ENCODE peak calls at places on chromosomes 16 and 17, in five cellular contexts. W, S, G, Y and F are unnamed samples.

GRCh38 chr17:17685775-17686291 is 4.6 kb downstream of the RAI1 start:
- DNase-seq in W (no peak), G (no peak), S (no peak), Y (no peak), F (peak; percentile 65)

GRCh38 chr17:81267390-81268067 is 27.6 kb downstream of the SLC38A10 start:
- DNase-seq in W (no peak), S (no peak), G (no peak), Y (no peak), F (no peak)

GRCh38 chr17:57541472-57542394 is 203.4 kb downstream of the CCDC182 start:
- DNase-seq in G (peak; percentile 70), W (no peak), Y (no peak), S (no peak), F (peak; percentile 76)

GRCh38 chr17:44221072-44221861 is 1.8 kb upstream of the UBTF start:
- DNase-seq in Y (no peak), W (peak; percentile 78), S (no peak), G (peak; percentile 69), F (peak; percentile 84)

GRCh38 chr17:81322271-81323082 is 27.4 kb upstream of the SLC38A10 start:
- DNase-seq in Y (no peak), G (peak; percentile 97), W (peak; percentile 78), S (no peak), F (peak; percentile 94)

GRCh38 chr17:2047590-2047989 is 5.8 kb downstream of the OVCA2 start:
- DNase-seq in Y (no peak), G (no peak), W (no peak), S (no peak), F (no peak)

GRCh38 chr16:3641801-3642396 is 12.6 kb upstream of the DNASE1 start:
- DNase-seq in G (peak; percentile 5), W (no peak), S (no peak), Y (no peak), F (peak; percentile 46)

GRCh38 chr16:11550651-11551498 is 35.8 kb downstream of the LITAF start:
- DNase-seq in W (no peak), G (no peak), S (no peak), Y (no peak), F (no peak)

GRCh38 chr16:3187798-3188674 is at the start of gene OR1F1:
- DNase-seq in Y (no peak), W (peak; percentile 71), G (peak; percentile 36), S (no peak), F (peak; percentile 78)

GRCh38 chr17:4914009-4914408 is 11.1 kb upstream of the CHRNE start:
- DNase-seq in G (no peak), Y (no peak), W (peak; percentile 63), S (no peak), F (no peak)

GRCh38 chr16:2295056-2295798 is 27.3 kb upstream of the RNPS1 start:
- DNase-seq in S (peak; percentile 55), Y (no peak), G (no peak), W (no peak), F (no peak)

GRCh38 chr17:29176500-29177351 is 3.5 kb downstream of the MYO18A start:
- DNase-seq in W (peak; percentile 69), G (peak; percentile 75), Y (peak; percentile 44), S (no peak), F (peak; percentile 78)

GRCh38 chr17:81285179-81285878 is 9.8 kb downstream of the SLC38A10 start:
- DNase-seq in G (peak; percentile 84), W (no peak), Y (no peak), S (no peak), F (no peak)

GRCh38 chr17:56912105-56912999 is 1.5 kb downstream of the TRIM25 start:
- DNase-seq in Y (no peak), W (peak; percentile 57), G (no peak), S (no peak), F (no peak)

GRCh38 chr16:24609740-24610420 is 70.5 kb downstream of the RBBP6 start:
- DNase-seq in G (no peak), W (peak; percentile 24), Y (no peak), S (no peak), F (peak; percentile 27)

GRCh38 chr17:32870969-32871368 is 6.0 kb downstream of the MYO1D start:
- DNase-seq in W (no peak), G (no peak), S (no peak), Y (no peak), F (no peak)

GRCh38 chr16:70598937-70599503 is 47.3 kb upstream of the IL34 start:
- DNase-seq in G (no peak), Y (no peak), S (no peak), W (no peak), F (no peak)

GRCh38 chr17:45579529-45580495 is 89.3 kb upstream of the PLEKHM1 start:
- DNase-seq in S (no peak), W (no peak), Y (no peak), G (peak; percentile 24), F (no peak)

GRCh38 chr17:45326566-45326965 is 9.7 kb upstream of the MAP3K14 start:
- DNase-seq in S (no peak), G (no peak), W (no peak), Y (no peak), F (no peak)

GRCh38 chr17:9432867-9433495 is 142.6 kb downstream of the STX8 start:
- DNase-seq in Y (no peak), S (no peak), W (no peak), G (no peak), F (no peak)

GRCh38 chr16:30996324-30996999 is 11.5 kb downstream of the HSD3B7 start:
- DNase-seq in W (peak; percentile 92), Y (no peak), S (no peak), G (peak; percentile 74), F (no peak)

GRCh38 chr17:64059756-64060155 is 39.3 kb upstream of the ICAM2 start:
- DNase-seq in Y (no peak), W (no peak), S (no peak), G (no peak), F (no peak)

GRCh38 chr17:82940226-82941020 is 100.6 kb upstream of the ZNF750 start:
- DNase-seq in W (no peak), Y (no peak), G (no peak), S (no peak), F (no peak)

GRCh38 chr16:11585460-11586374 is 1.0 kb downstream of the LITAF start:
- DNase-seq in S (no peak), W (peak; percentile 53), Y (no peak), G (no peak), F (peak; percentile 61)

GRCh38 chr16:80210787-80211186 is 330.0 kb upstream of the DYNLRB2 start:
- DNase-seq in G (no peak), Y (no peak), W (no peak), S (no peak), F (no peak)

GRCh38 chr16:88366704-88367047 is 16.1 kb upstream of the ZNF469 start:
- DNase-seq in G (no peak), W (no peak), S (no peak), Y (no peak), F (no peak)

GRCh38 chr16:16021988-16022682 is 72.7 kb downstream of the ABCC1 start:
- DNase-seq in S (no peak), W (peak; percentile 88), G (peak; percentile 95), Y (no peak), F (peak; percentile 82)

GRCh38 chr16:47053895-47054294 is 80.4 kb upstream of the DNAJA2 start:
- DNase-seq in S (no peak), G (no peak), Y (no peak), W (no peak), F (no peak)

GRCh38 chr16:24906199-24906808 is 60.5 kb downstream of the SLC5A11 start:
- DNase-seq in S (no peak), Y (no peak), G (no peak), W (peak; percentile 11), F (no peak)

GRCh38 chr17:9468532-9468931 is 107.1 kb downstream of the STX8 start:
- DNase-seq in G (no peak), W (no peak), S (no peak), Y (no peak), F (no peak)

GRCh38 chr17:47744168-47745036 is 11.4 kb downstream of the TBX21 start:
- DNase-seq in S (no peak), W (no peak), G (peak; percentile 9), Y (no peak), F (no peak)

GRCh38 chr16:30113711-30114333 is 485 bp upstream of the GDPD3 start:
- DNase-seq in W (no peak), S (no peak), G (no peak), Y (no peak), F (no peak)

GRCh38 chr16:69049146-69049545 is 56.3 kb upstream of the HAS3 start:
- DNase-seq in G (no peak), W (no peak), Y (no peak), S (no peak), F (no peak)

GRCh38 chr16:50172195-50172922 is 19.3 kb downstream of the TENT4B start:
- DNase-seq in G (no peak), W (no peak), Y (no peak), S (no peak), F (no peak)
- H3K4me1 ChIP-seq in G (no peaks in the 10 kb centered on the region), W (peaks cover 49% of the 10 kb centered on the region), Y (no peaks in the 10 kb centered on the region), S (peaks cover 12% of the 10 kb centered on the region), F (no peaks in the 10 kb centered on the region)

DNA sequence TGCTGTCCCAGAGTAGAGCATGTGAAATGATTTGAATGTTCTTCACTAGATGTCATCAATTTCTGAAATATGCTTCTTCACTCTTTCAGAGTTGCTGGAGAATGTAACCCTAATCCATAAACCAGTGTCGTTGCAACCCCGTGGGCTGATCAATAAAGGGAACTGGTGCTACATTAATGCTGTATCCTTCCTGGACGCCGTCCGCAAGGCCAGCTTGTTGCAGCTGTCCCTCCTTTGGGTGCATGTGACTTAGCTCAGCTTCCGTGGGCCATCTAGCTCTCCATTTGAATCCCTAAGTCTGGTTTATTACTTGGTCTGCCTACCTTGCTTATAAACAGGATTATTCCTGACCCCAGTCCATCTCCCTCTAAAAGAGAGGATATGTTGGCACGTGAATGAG is 58.8 kb downstream of the USP10 start:
- DNase-seq in S (no peak), W (no peak), Y (no peak), G (no peak), F (no peak)
- H3K79me2 ChIP-seq in S (peaks cover 38% of the 10 kb centered on the region), W (peaks cover 72% of the 10 kb centered on the region), Y (peaks cover 89% of the 10 kb centered on the region), G (peaks cover 71% of the 10 kb centered on the region), F (peaks cover 81% of the 10 kb centered on the region)

GRCh38 chr16:77060614-77061013 is 130.4 kb upstream of the MON1B start:
- DNase-seq in W (no peak), Y (no peak), S (no peak), G (no peak), F (no peak)

GRCh38 chr16:77062878-77063566 is 128.0 kb upstream of the MON1B start:
- DNase-seq in S (no peak), W (no peak), Y (no peak), G (no peak), F (no peak)

GRCh38 chr16:77066896-77067496 is 124.0 kb upstream of the MON1B start:
- DNase-seq in G (no peak), Y (no peak), W (no peak), S (no peak), F (no peak)

GRCh38 chr16:77063617-77064016 is 127.4 kb upstream of the MON1B start:
- DNase-seq in Y (no peak), S (no peak), G (no peak), W (no peak), F (no peak)

DNA sequence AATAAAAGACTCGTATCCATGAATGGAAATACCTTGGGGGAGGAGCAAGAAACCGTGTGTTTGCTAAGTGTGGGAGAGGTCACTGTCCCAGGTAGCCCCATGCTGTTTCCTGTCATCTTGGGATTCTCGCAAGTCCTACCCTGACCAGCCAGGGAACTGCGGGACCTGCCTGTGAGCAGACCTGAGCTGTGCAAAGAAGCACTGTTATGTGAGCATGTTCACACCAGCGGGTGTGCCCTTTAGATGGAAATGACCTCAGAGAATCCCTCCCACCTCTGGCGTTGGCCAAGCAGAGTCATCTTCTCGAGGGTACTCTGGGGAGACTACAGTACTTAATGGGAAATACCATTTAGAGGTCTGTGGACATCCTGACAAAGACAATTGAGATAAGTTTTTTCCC is 127.0 kb upstream of the MON1B start:
- DNase-seq in W (no peak), Y (no peak), G (no peak), S (no peak), F (no peak)
- TF ChIP-seq CHD2 in W (no peak), Y (no peak), G (no peak), S (no peak), F (no peak)

GRCh38 chr16:81837312-81837748 is 58.2 kb downstream of the PLCG2 start:
- DNase-seq in Y (no peak), G (no peak), W (no peak), S (no peak), F (no peak)
- H3K4me1 ChIP-seq in Y (no peaks in the 10 kb centered on the region), G (no peaks in the 10 kb centered on the region), W (no peaks in the 10 kb centered on the region), S (peaks cover 89% of the 10 kb centered on the region), F (no peaks in the 10 kb centered on the region)